ENCODE peak calls at places on chromosomes 12 and 14, in eight cellular contexts. Q is cardiac fibroblast, H is adrenal gland, U is GM12865, X is A549, I is IMR-90, J is gastrocnemius medialis, P is foreskin fibroblast. S is an unnamed sample.

GRCh38 chr12:22169281-22169824 is 123.3 kb downstream of the CMAS start:
- DNase-seq in X (no peak), H (no peak), P (no peak), U (no peak), I (no peak), Q (no peak), J (no peak), S (no peak)

GRCh38 chr14:36505193-36505815 is 14.7 kb downstream of the NKX2-1 start:
- DNase-seq in H (no peak), U (no peak), X (no peak), I (no peak), J (no peak), P (no peak), Q (no peak), S (no peak)

GRCh38 chr12:84043355-84043754 is 869.2 kb downstream of the SLC6A15 start:
- DNase-seq in X (peak), J (no peak), P (no peak), H (no peak), I (no peak), Q (no peak), U (no peak), S (no peak)

GRCh38 chr14:75417674-75418073 is 10.1 kb upstream of the JDP2 start:
- DNase-seq in U (no peak), J (peak), X (no peak), I (peak), Q (no peak), H (no peak), P (peak), S (peak)

GRCh38 chr12:1993341-1993740 is 10.9 kb downstream of the DCP1B start:
- DNase-seq in J (no peak), U (no peak), H (no peak), Q (peak), P (peak), I (peak), X (peak), S (peak)

GRCh38 chr12:116922194-116922897 is 11.6 kb downstream of the FBXW8 start:
- DNase-seq in I (peak), H (no peak), U (peak), X (no peak), P (no peak), Q (peak), J (no peak), S (no peak)

GRCh38 chr14:99232406-99233214 is 39.4 kb downstream of the BCL11B start:
- DNase-seq in X (no peak), H (no peak), Q (no peak), P (no peak), I (no peak), J (no peak), U (peak), S (no peak)

GRCh38 chr14:86865934-86866333 is 1127.0 kb downstream of the GALC start:
- DNase-seq in U (no peak), X (no peak), Q (no peak), H (no peak), J (no peak), P (no peak), I (no peak), S (no peak)

GRCh38 chr12:57008113-57008687 is 1.9 kb upstream of the ZBTB39 start:
- DNase-seq in U (peak), J (no peak), Q (peak), I (peak), X (peak), H (no peak), P (peak), S (peak)

GRCh38 chr12:33322519-33322918 is 117.1 kb downstream of the SYT10 start:
- DNase-seq in P (no peak), U (no peak), I (no peak), J (no peak), X (peak), Q (no peak), H (no peak), S (no peak)

GRCh38 chr12:104258476-104259067 is 43.0 kb downstream of the TXNRD1 start:
- DNase-seq in J (no peak), X (no peak), U (no peak), I (no peak), Q (peak), P (no peak), H (no peak), S (no peak)

DNA sequence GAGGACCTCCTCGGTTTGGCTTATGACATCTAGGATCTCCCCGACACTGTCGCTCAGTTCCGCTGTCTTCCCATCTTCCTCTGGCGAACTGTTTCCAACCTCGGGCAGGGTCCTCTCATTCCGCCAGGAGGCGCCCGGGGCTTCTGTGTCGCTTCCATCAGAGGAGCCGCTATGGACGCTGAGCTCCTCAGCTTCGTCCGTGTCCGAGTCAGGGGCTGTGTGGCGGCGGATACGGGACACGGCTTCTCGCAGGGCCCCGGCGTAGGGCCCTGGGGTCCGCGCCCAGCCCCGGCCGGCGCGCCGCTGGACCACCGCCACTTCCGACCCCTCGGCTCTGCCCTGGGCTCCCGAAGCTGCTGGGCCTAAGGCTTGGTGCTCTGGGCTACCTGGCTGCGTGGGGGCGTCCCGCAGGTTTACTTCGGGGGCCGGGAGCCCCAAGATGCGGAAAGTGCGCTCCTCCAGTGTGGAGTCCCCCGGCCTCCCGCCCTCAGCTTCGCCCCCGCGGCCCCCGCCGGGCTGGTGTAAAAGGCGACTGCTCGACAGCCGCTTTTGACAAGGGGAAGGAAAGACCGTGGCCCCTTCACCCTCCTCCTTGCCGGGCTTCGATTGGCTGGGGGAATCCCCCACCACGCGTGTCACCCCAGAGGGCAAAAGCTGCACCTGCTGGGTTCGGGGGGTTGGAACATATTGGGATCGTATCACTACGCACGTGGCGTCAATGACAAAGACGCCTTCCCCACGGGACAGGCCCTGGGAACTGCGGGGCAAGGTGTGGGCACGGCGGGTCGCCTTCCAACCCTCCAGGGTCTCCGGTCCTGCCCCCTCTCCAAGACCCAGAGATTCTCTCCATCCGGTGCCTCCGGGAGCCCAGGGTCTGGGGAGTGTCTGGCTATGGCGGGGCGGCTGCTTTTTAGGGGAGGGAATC is 2.1 kb downstream of the DDN start:
- DNase-seq in I (peak), H (peak), X (peak), J (peak), Q (peak), U (peak), P (peak), S (no peak)
- H3K4me3 ChIP-seq in I (peak), H (no peak), X (peak), J (peak), Q (peak), U (peak), P (peak), S (no peak)

GRCh38 chr12:48105867-48106563 is at the start of gene SENP1:
- DNase-seq in J (peak), Q (peak), U (peak), I (peak), P (peak), X (peak), H (peak), S (peak)
- TF ChIP-seq CTCF in J (peak), Q (peak), U (peak), I (no peak), P (peak), X (no peak), H (peak), S (peak)

GRCh38 chr14:105315211-105315721 is 718 bp downstream of the PACS2 start:
- DNase-seq in I (no peak), J (no peak), U (peak), Q (no peak), X (peak), H (peak), P (no peak), S (no peak)

GRCh38 chr14:105316563-105316941 is 2.0 kb downstream of the PACS2 start:
- DNase-seq in U (no peak), X (no peak), H (no peak), Q (no peak), I (no peak), P (no peak), J (no peak), S (no peak)

GRCh38 chr14:105315941-105316562 is 1.5 kb downstream of the PACS2 start:
- DNase-seq in Q (peak), J (no peak), I (no peak), H (no peak), U (no peak), P (no peak), X (no peak), S (no peak)

GRCh38 chr14:105317546-105317945 is 3.0 kb downstream of the PACS2 start:
- DNase-seq in H (peak), I (peak), Q (peak), P (no peak), X (no peak), U (no peak), J (no peak), S (no peak)

DNA sequence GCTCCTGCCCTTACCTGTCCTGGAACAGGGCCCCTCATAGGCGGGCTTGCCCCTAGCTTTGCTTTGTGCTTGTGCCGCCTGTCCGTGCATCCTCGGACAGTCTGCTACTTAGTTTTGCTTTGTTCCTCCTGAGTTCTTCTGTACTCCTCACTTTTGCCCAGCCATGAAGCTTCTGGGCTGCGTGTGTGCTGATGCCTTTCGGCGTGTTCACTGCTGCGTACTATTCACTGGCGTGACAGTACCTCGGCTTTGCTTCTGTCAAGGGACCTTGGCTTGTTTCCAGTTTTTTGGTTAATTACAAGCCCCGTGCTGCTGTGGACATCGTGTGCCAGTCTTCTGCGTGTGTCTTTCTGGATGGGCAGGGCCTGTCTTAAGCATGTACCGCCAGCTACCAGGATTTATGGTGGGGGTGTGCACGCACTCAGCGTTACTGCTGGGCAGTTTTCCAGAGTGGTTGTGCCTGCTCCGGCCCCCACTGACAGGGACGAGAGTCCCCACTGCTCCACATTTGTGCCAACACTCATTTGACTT is 2.5 kb downstream of the PACS2 start:
- DNase-seq in I (no peak), P (no peak), U (no peak), Q (no peak), J (no peak), H (peak), X (no peak), S (no peak)
- H3K4me3 ChIP-seq in I (no peak), P (peak), U (no peak), Q (no peak), J (no peak), H (no peak), X (no peak), S (no peak)

GRCh38 chr14:100748944-100749343 is 22.3 kb downstream of the DLK1 start:
- DNase-seq in I (no peak), J (no peak), Q (no peak), H (peak), U (no peak), P (no peak), X (no peak), S (no peak)
- TF ChIP-seq CTCF in I (no peak), J (no peak), Q (no peak), H (no peak), U (no peak), P (no peak), X (no peak), S (no peak)

DNA sequence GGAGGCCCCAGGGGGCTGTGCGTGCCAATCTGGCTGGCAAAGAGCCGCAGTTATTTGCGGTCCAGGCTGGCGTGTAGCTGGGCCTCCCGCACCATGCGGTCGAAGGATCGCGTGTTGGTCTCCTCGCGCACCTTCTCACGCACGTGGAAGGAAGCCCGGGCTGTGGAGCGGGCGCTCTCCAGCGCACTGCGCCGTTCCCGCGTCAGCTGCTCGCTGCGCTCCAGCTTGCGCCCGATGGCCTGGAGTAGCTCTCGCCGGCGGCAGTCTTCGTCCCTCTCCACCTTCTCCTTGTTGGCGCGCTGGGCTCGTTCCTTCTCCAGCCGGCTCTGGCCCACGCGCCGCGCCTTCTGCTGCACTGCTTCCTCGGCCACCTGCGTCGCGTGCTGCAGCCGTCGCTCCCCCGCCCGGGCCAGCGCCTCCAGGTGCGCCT is 3.2 kb downstream of the CCDC177 start:
- DNase-seq in P (no peak), I (no peak), H (no peak), J (no peak), U (no peak), X (peak), Q (no peak), S (no peak)
- H3K4me3 ChIP-seq in P (no peak), I (peak), H (no peak), J (peak), U (no peak), X (peak), Q (peak), S (no peak)

DNA sequence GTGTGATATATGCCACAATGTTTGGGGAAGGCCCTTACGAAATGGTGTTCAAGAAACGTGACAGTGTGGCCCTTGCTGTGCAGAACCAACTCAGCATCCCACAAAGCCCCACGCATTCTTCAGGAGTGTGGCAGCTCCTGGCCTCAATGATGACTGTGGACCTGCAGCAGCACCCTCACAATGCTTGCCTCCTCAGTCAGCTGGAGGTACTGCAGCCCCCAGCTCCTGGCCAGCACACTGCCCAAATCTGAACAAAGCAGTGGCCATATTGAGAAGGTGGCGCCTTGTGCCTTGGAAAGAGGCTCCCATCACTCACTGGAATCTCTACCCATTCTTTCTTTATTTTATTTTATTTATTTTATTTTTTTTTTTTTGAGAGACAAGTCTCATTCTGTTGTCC is 10.4 kb downstream of the POLE2 start:
- DNase-seq in I (no peak), X (no peak), U (no peak), Q (no peak), P (no peak), J (no peak), H (no peak), S (no peak)
- TF ChIP-seq CTCF in I (no peak), X (no peak), U (peak), Q (peak), P (no peak), J (no peak), H (no peak), S (peak)

GRCh38 chr12:70520847-70521246 is 116.4 kb downstream of the PTPRB start:
- DNase-seq in P (no peak), X (no peak), U (no peak), I (no peak), J (no peak), Q (no peak), H (no peak), S (no peak)
- H3K4me3 ChIP-seq in P (no peak), X (no peak), U (no peak), I (no peak), J (no peak), Q (no peak), H (no peak), S (no peak)

GRCh38 chr14:104096751-104097700 is 11.5 kb downstream of the ASPG start:
- DNase-seq in X (no peak), P (no peak), H (no peak), Q (no peak), J (no peak), U (no peak), I (no peak), S (no peak)

GRCh38 chr14:104096318-104096717 is 10.8 kb downstream of the ASPG start:
- DNase-seq in I (no peak), J (no peak), H (no peak), Q (no peak), P (no peak), X (no peak), U (no peak), S (no peak)

GRCh38 chr14:104100171-104101085 is 14.9 kb downstream of the ASPG start:
- DNase-seq in U (no peak), Q (no peak), J (no peak), H (no peak), X (no peak), I (no peak), P (no peak), S (no peak)

GRCh38 chr14:104099096-104100041 is 13.9 kb downstream of the ASPG start:
- DNase-seq in I (no peak), P (no peak), X (no peak), J (no peak), U (no peak), Q (no peak), H (no peak), S (no peak)

DNA sequence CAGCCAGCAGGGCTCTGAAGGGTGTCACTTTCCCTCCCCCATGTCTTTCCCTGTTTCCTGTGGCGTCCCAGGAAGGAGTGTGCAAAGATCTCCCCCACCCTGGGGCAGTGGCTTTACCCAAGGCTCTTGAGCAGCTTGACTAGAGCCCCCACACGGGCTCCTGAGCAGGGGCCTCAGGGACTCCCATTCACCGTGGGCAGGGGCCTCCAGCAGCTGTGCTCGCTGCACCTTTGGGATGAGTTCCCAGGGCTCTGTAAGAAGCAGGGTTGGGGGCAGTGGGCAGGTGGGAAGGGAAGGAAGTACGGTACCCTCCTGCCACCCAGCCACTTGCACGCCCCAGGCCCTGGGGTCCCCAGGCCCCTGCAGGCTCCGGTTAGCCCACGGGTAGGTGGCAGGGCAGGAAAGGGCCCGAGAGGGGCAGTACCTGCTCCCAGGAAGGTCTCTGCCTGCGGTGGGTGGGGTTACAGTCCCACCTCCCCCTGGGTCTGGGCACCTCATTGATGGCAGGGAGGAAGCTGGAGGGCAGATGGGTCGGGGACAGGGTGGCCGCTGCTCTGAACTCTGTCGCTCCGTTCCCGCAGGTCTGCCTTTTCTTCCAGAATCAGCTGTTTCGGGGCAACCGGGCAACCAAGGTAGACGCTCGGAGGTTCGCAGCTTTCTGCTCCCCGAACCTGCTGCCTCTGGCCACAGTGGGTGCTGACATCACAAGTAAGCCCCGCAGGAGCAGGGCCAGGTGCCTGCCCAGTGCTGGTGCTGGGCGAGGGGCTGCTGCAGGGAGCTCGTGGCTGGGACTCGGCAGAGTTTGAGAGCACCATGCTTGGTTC is 13.0 kb downstream of the ASPG start:
- DNase-seq in H (no peak), I (no peak), Q (no peak), X (no peak), U (no peak), J (no peak), P (no peak), S (no peak)
- TF ChIP-seq CTCF in H (no peak), I (no peak), Q (no peak), X (no peak), U (no peak), J (no peak), P (no peak), S (no peak)

GRCh38 chr14:22174412-22174811 is 414.6 kb downstream of the DAD1 start:
- DNase-seq in U (no peak), Q (no peak), X (no peak), I (no peak), P (no peak), J (no peak), H (no peak), S (no peak)

GRCh38 chr14:22178330-22178981 is 410.6 kb downstream of the DAD1 start:
- DNase-seq in Q (no peak), H (no peak), U (no peak), I (peak), J (no peak), X (no peak), P (no peak), S (no peak)

GRCh38 chr14:22179190-22179589 is 409.8 kb downstream of the DAD1 start:
- DNase-seq in X (no peak), Q (no peak), I (peak), J (no peak), P (no peak), H (no peak), U (no peak), S (no peak)

GRCh38 chr14:22177870-22178269 is 411.2 kb downstream of the DAD1 start:
- DNase-seq in U (peak), H (no peak), I (peak), X (no peak), J (no peak), P (no peak), Q (no peak), S (no peak)

DNA sequence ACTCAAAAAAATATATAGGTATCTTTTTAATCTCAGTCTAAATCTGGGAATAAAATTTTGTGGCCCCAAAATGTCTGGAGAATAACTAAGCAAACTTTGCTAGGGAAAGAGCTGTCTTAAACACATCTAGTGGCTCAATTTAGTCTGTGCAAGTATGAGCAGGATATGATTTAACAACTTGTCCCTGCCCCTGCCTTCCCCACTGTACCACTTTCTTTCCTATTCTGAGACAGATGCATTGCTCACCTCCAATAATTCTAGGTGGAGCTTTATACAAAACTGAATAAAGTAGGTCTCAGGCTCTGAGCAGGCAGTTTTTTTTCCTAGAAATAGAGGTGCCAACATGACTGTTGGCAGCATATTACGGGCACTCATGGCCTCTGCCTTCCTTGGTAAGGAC is 412.1 kb downstream of the DAD1 start:
- DNase-seq in I (no peak), X (no peak), H (no peak), U (no peak), J (no peak), Q (no peak), P (no peak), S (no peak)
- H3K4me3 ChIP-seq in I (no peak), X (no peak), H (no peak), U (no peak), J (no peak), Q (no peak), P (no peak), S (no peak)

S was measured in AG09309.